ENCODE peak calls at places on chromosomes 6 and 20, in four cellular contexts. One of them, this sample, is unnamed.

GRCh38 chr20:63342561-63343459 is 18.3 kb downstream of the CHRNA4 start:
- DNase-seq in mesenchymal stem cell: no peak
- DNase-seq in mammary epithelial cell: no peak
- DNase-seq in SJSA1: no peak
- DNase-seq in this sample: no peak

GRCh38 chr20:496126-496696 is 33.9 kb upstream of the TBC1D20 start:
- DNase-seq in mesenchymal stem cell: peak; percentile 88
- DNase-seq in mammary epithelial cell: no peak
- DNase-seq in SJSA1: no peak
- DNase-seq in this sample: no peak

GRCh38 chr20:32958574-32958973 is 45.7 kb downstream of the SUN5 start:
- DNase-seq in mesenchymal stem cell: no peak
- DNase-seq in mammary epithelial cell: no peak
- DNase-seq in SJSA1: no peak
- DNase-seq in this sample: no peak

GRCh38 chr20:50136822-50137599 is 16.5 kb downstream of the PEDS1 start:
- DNase-seq in mesenchymal stem cell: peak; percentile 60
- DNase-seq in mammary epithelial cell: peak; percentile 61
- DNase-seq in SJSA1: peak; percentile 69
- DNase-seq in this sample: no peak

GRCh38 chr6:110137924-110138887 is 41.3 kb downstream of the WASF1 start:
- DNase-seq in mesenchymal stem cell: no peak
- DNase-seq in mammary epithelial cell: no peak
- DNase-seq in SJSA1: no peak
- DNase-seq in this sample: no peak

GRCh38 chr6:144064402-144064830 is 31.0 kb downstream of the SF3B5 start:
- DNase-seq in mesenchymal stem cell: no peak
- DNase-seq in mammary epithelial cell: no peak
- DNase-seq in SJSA1: no peak
- DNase-seq in this sample: no peak

GRCh38 chr6:142945446-142946180 is 637 bp upstream of the HIVEP2 start:
- DNase-seq in mesenchymal stem cell: no peak
- DNase-seq in mammary epithelial cell: no peak
- DNase-seq in SJSA1: peak; percentile 91
- DNase-seq in this sample: no peak

GRCh38 chr6:128173290-128173689 is 272.4 kb upstream of the THEMIS start:
- DNase-seq in mesenchymal stem cell: no peak
- DNase-seq in mammary epithelial cell: peak; percentile 71
- DNase-seq in SJSA1: no peak
- DNase-seq in this sample: peak; percentile 51

GRCh38 chr6:70336976-70337375 is 34.1 kb upstream of the COL9A1 start:
- DNase-seq in mesenchymal stem cell: no peak
- DNase-seq in mammary epithelial cell: no peak
- DNase-seq in SJSA1: no peak
- DNase-seq in this sample: no peak

GRCh38 chr20:47568019-47568418 is 66.3 kb downstream of the NCOA3 start:
- DNase-seq in mesenchymal stem cell: peak; percentile 94
- DNase-seq in mammary epithelial cell: peak; percentile 19
- DNase-seq in SJSA1: peak; percentile 86
- DNase-seq in this sample: no peak

GRCh38 chr20:49810491-49811190 is 2.0 kb upstream of the SLC9A8 start:
- DNase-seq in mesenchymal stem cell: no peak
- DNase-seq in mammary epithelial cell: no peak
- DNase-seq in SJSA1: no peak
- DNase-seq in this sample: no peak

GRCh38 chr20:34445177-34446065 is 70.8 kb upstream of the DYNLRB1 start:
- DNase-seq in mesenchymal stem cell: no peak
- DNase-seq in mammary epithelial cell: no peak
- DNase-seq in SJSA1: no peak
- DNase-seq in this sample: no peak

GRCh38 chr6:84314377-84314898 is 87.0 kb upstream of the CEP162 start:
- DNase-seq in mesenchymal stem cell: no peak
- DNase-seq in mammary epithelial cell: no peak
- DNase-seq in SJSA1: no peak
- DNase-seq in this sample: no peak

GRCh38 chr6:163732479-163732878 is 318.0 kb downstream of the QKI start:
- DNase-seq in mesenchymal stem cell: no peak
- DNase-seq in mammary epithelial cell: no peak
- DNase-seq in SJSA1: no peak
- DNase-seq in this sample: no peak

GRCh38 chr6:145731432-145731831 is 3.9 kb downstream of the EPM2A start:
- DNase-seq in mesenchymal stem cell: no peak
- DNase-seq in mammary epithelial cell: no peak
- DNase-seq in SJSA1: no peak
- DNase-seq in this sample: no peak

GRCh38 chr6:139240161-139241010 is 51.4 kb downstream of the TXLNB start:
- DNase-seq in mesenchymal stem cell: peak; percentile 85
- DNase-seq in mammary epithelial cell: no peak
- DNase-seq in SJSA1: peak; percentile 36
- DNase-seq in this sample: no peak

GRCh38 chr6:37520926-37521325 is 21.2 kb upstream of the CCDC167 start:
- DNase-seq in mesenchymal stem cell: no peak
- DNase-seq in mammary epithelial cell: no peak
- DNase-seq in SJSA1: no peak
- DNase-seq in this sample: no peak

GRCh38 chr6:135162678-135163439 is 18.2 kb upstream of the MYB start:
- DNase-seq in mesenchymal stem cell: peak; percentile 24
- DNase-seq in mammary epithelial cell: no peak
- DNase-seq in SJSA1: peak; percentile 11
- DNase-seq in this sample: no peak

GRCh38 chr6:147648936-147649335 is 140.4 kb downstream of the SAMD5 start:
- DNase-seq in mesenchymal stem cell: no peak
- DNase-seq in mammary epithelial cell: no peak
- DNase-seq in SJSA1: peak; percentile 62
- DNase-seq in this sample: no peak

GRCh38 chr6:150846641-150847040 is 18.9 kb upstream of the MTHFD1L start:
- DNase-seq in mesenchymal stem cell: peak; percentile 29
- DNase-seq in mammary epithelial cell: no peak
- DNase-seq in SJSA1: peak; percentile 80
- DNase-seq in this sample: no peak

DNA sequence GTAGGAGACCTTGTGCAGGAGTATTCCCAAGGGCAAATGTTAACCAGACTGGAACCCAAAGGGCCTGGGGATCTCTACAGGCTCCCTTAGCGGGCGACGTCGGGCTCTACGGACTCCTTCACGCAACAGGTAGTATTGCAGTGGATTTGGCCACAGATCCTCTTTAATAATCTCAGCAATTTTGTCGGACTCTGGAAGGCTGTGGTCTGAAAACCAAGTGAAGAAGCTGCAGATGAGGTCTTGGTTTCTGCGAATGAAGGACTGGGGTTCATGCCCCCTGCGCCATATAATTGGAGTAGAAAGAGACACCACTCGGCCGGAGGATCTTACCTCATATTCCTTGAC is 1.3 kb downstream of the TSPYL1 start:
- DNase-seq in mesenchymal stem cell: no peak
- DNase-seq in mammary epithelial cell: no peak
- DNase-seq in SJSA1: no peak
- DNase-seq in this sample: no peak
- H3K27ac ChIP-seq in mesenchymal stem cell: no peak overlapping the region
- H3K27ac ChIP-seq in mammary epithelial cell: peak overlapping the region; percentile 95
- H3K27ac ChIP-seq in SJSA1: no peak overlapping the region
- H3K27ac ChIP-seq in this sample: no peak overlapping the region

GRCh38 chr6:18153311-18153703 is 1.6 kb downstream of the TPMT start:
- DNase-seq in mesenchymal stem cell: no peak
- DNase-seq in mammary epithelial cell: no peak
- DNase-seq in SJSA1: no peak
- DNase-seq in this sample: no peak
- H3K27ac ChIP-seq in mesenchymal stem cell: no peak overlapping the region
- H3K27ac ChIP-seq in mammary epithelial cell: peak overlapping the region; percentile 98
- H3K27ac ChIP-seq in SJSA1: no peak overlapping the region
- H3K27ac ChIP-seq in this sample: peak overlapping the region; percentile 80

DNA sequence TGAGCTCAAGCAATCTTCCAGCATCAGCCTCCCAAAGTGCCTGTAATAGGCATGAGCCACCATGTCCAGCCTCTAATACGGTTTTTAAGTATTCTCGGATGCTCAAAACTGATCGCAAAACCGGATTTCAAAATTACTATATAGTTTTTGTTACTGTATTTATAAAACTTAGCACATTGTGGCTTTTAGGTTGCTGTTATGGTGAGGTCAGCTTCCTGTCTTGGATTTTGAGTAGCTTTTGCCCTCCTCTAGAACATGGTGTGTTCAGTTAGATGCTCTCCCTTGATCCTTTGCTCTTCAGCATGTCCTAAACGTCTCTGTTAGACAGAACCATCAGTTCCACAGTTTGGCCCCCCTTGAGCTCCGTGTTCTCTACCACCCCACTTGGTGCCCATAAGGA is 96.2 kb downstream of the RPP40 start:
- DNase-seq in mesenchymal stem cell: no peak
- DNase-seq in mammary epithelial cell: no peak
- DNase-seq in SJSA1: no peak
- DNase-seq in this sample: no peak
- H3K27ac ChIP-seq in mesenchymal stem cell: no peak overlapping the region
- H3K27ac ChIP-seq in mammary epithelial cell: no peak overlapping the region
- H3K27ac ChIP-seq in SJSA1: no peak overlapping the region
- H3K27ac ChIP-seq in this sample: no peak overlapping the region

DNA sequence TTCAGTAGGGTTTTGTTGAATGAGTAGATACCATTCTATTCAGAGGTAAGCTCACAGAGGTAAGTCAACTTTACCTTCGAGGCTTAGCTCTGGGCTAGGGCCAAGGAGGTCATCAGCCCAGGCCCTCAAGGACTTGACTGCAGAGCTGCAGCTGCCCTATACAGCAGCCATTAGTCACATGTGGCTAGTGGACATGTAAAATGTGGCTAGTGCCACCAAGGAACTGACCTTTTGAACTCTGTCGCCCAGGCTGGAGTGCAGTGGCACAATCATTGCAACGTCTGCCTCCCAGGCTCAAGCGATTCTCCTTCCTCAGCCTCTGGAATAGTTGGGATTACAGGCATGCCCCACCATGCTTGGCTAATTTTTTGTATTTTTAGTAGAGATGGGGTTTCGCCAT is 47.9 kb upstream of the EPB41L1 start:
- DNase-seq in mesenchymal stem cell: no peak
- DNase-seq in mammary epithelial cell: no peak
- DNase-seq in SJSA1: no peak
- DNase-seq in this sample: no peak
- H3K27ac ChIP-seq in mesenchymal stem cell: peak overlapping the region; percentile 45
- H3K27ac ChIP-seq in mammary epithelial cell: no peak overlapping the region
- H3K27ac ChIP-seq in SJSA1: no peak overlapping the region
- H3K27ac ChIP-seq in this sample: no peak overlapping the region

DNA sequence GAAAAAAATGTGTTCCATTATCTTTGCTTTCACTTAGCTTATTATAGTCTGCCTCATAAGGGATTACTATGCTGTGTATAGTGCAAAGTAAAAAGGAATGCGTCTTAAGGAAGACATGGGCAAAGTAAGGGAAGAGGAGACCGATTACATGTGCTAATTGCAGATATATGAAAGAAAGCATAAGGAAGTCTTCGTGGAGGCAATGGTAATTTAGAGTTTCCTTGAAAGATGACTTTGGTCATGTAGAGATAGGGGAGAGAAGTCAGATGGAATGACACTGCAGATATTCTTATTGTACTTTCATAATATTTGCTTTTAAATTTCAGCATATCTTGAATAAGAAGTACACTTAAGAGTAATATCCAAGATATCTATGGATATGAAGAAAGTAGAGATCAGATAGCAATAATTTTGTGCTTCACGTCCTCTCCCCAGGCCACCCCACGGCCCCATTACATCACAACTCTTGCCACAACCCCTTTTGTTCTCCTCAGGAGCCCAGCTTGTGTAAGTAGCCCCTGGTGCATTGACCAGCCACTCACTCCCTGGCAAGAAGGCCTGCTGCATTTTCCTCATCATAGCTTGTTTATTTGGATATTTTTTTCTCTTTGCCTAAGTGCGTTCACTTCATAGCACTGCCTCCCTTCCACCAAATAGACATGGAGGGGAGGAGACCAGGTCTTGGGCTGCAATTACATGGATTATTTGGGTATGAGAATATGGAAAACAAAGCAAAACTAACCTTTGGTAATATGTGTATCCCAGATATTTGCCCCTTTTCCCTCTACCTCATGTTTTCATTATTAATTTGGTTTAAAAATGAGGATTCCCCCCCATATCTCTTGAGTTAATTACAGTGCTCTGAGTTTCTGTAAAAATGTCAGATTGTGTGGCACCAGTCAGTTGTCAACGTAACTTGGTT is 30.7 kb upstream of the COL10A1 start:
- DNase-seq in mesenchymal stem cell: no peak
- DNase-seq in mammary epithelial cell: no peak
- DNase-seq in SJSA1: no peak
- DNase-seq in this sample: no peak
- H3K27ac ChIP-seq in mesenchymal stem cell: no peak overlapping the region
- H3K27ac ChIP-seq in mammary epithelial cell: no peak overlapping the region
- H3K27ac ChIP-seq in SJSA1: no peak overlapping the region
- H3K27ac ChIP-seq in this sample: no peak overlapping the region

GRCh38 chr6:20413826-20414225 is 12.1 kb downstream of the E2F3 start:
- DNase-seq in mesenchymal stem cell: no peak
- DNase-seq in mammary epithelial cell: no peak
- DNase-seq in SJSA1: no peak
- DNase-seq in this sample: no peak
- H3K27ac ChIP-seq in mesenchymal stem cell: no peak overlapping the region
- H3K27ac ChIP-seq in mammary epithelial cell: no peak overlapping the region
- H3K27ac ChIP-seq in SJSA1: no peak overlapping the region
- H3K27ac ChIP-seq in this sample: no peak overlapping the region